ENCODE peak calls at places on chromosomes 11 and 22, in ten cellular contexts. K, H, F, T, C, I, E, O, W and L are unnamed samples.

GRCh38 chr11:35099278-35100018 is 39.5 kb upstream of the CD44 start:
- DNase-seq in K (no peak), H (peak; percentile 83), F (no peak), T (no peak), C (no peak), I (no peak), E (no peak), O (no peak), W (no peak), L (no peak)

GRCh38 chr11:134224710-134225662 is 515 bp downstream of the VPS26B start:
- DNase-seq in K (peak; percentile 36), H (peak; percentile 12), F (no peak), T (no peak), C (peak; percentile 30), I (peak; percentile 93), E (peak; percentile 61), O (peak; percentile 39), W (peak; percentile 66), L (no peak)

GRCh38 chr11:114131366-114131963 is 72.0 kb downstream of the ZBTB16 start:
- DNase-seq in K (no peak), H (no peak), F (no peak), T (no peak), C (no peak), I (no peak), E (no peak), O (no peak), W (no peak), L (no peak)

GRCh38 chr11:100876826-100877545 is 189.9 kb downstream of the ARHGAP42 start:
- DNase-seq in K (no peak), H (peak; percentile 96), F (peak; percentile 38), T (peak; percentile 97), C (no peak), I (no peak), E (no peak), O (no peak), W (no peak), L (no peak)

GRCh38 chr11:76185931-76186401 is 20.3 kb downstream of the WNT11 start:
- DNase-seq in K (no peak), H (peak; percentile 31), F (no peak), T (no peak), C (no peak), I (no peak), E (peak; percentile 54), O (no peak), W (peak; percentile 76), L (no peak)

GRCh38 chr11:12164061-12165014 is 53.9 kb downstream of the MICAL2 start:
- DNase-seq in K (no peak), H (peak; percentile 84), F (no peak), T (peak; percentile 90), C (no peak), I (no peak), E (no peak), O (no peak), W (no peak), L (no peak)

GRCh38 chr11:61369372-61370348 is 7.5 kb downstream of the TMEM138 start:
- DNase-seq in K (no peak), H (peak; percentile 90), F (peak; percentile 31), T (no peak), C (no peak), I (no peak), E (peak; percentile 54), O (no peak), W (no peak), L (no peak)

GRCh38 chr11:46114378-46114777 is 6.9 kb downstream of the PHF21A start:
- DNase-seq in K (no peak), H (no peak), F (no peak), T (no peak), C (no peak), I (no peak), E (no peak), O (no peak), W (no peak), L (no peak)

GRCh38 chr11:15707971-15708370 is 593.2 kb downstream of the INSC start:
- DNase-seq in K (no peak), H (no peak), F (no peak), T (no peak), C (peak; percentile 12), I (no peak), E (peak; percentile 48), O (peak; percentile 36), W (peak; percentile 85), L (no peak)

GRCh38 chr11:76918941-76919386 is 58.2 kb downstream of the ACER3 start:
- DNase-seq in K (no peak), H (peak; percentile 72), F (no peak), T (peak; percentile 21), C (no peak), I (no peak), E (no peak), O (no peak), W (peak; percentile 45), L (no peak)

GRCh38 chr11:36818410-36818809 is 220.4 kb upstream of the RAG2 start:
- DNase-seq in K (no peak), H (no peak), F (no peak), T (no peak), C (no peak), I (no peak), E (no peak), O (peak; percentile 54), W (peak; percentile 19), L (no peak)

GRCh38 chr11:122703541-122704272 is 48.2 kb downstream of the UBASH3B start:
- DNase-seq in K (no peak), H (no peak), F (no peak), T (no peak), C (no peak), I (no peak), E (no peak), O (no peak), W (no peak), L (no peak)

GRCh38 chr11:118086913-118087768 is at the start of gene SMIM35:
- DNase-seq in K (no peak), H (no peak), F (no peak), T (no peak), C (no peak), I (no peak), E (no peak), O (no peak), W (no peak), L (no peak)

GRCh38 chr22:40757071-40757470 is 62.1 kb downstream of the SLC25A17 start:
- DNase-seq in K (no peak), H (peak; percentile 44), F (no peak), T (no peak), C (no peak), I (no peak), E (no peak), O (no peak), W (no peak), L (no peak)

GRCh38 chr22:39241632-39242388 is 3.0 kb downstream of the PDGFB start:
- DNase-seq in K (no peak), H (no peak), F (no peak), T (no peak), C (no peak), I (no peak), E (no peak), O (no peak), W (no peak), L (no peak)

GRCh38 chr11:61356701-61357100 is 5.0 kb downstream of the CYB561A3 start:
- DNase-seq in K (no peak), H (no peak), F (no peak), T (no peak), C (no peak), I (peak; percentile 88), E (no peak), O (no peak), W (no peak), L (no peak)

GRCh38 chr11:72831521-72832300 is 17.5 kb downstream of the ATG16L2 start:
- DNase-seq in K (no peak), H (peak; percentile 74), F (no peak), T (no peak), C (peak; percentile 90), I (peak; percentile 91), E (peak; percentile 88), O (peak; percentile 88), W (peak; percentile 88), L (peak; percentile 68)

DNA sequence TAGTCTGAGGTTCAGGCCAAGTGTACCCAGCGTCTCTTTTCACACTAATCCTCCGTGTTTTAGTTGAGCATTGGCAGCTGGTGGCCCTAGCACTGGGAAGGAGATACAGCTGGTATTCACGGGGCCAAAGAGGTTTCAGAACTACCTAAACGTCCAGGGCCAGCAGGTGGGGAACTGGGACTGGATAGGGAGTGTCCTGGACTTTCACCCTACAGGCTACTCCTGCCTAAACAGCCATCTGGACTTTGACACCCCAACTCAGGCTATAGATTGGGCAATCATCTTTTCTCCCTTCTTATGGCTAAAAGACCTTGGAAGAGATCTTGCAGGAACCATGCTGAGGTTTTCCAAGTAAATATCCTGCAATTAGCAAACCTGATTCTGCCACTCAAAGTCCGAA is 2.8 kb downstream of the SPON1 start:
- DNase-seq in K (no peak), H (no peak), F (no peak), T (no peak), C (no peak), I (no peak), E (no peak), O (peak; percentile 34), W (no peak), L (no peak)
- TF ChIP-seq CTCF in K (no peak), H (no peak), F (no peak), T (no peak), C (no peak), I (no peak), E (no peak), O (no peak), W (no peak), L (no peak)

GRCh38 chr11:106568632-106569031 is 449.6 kb downstream of the GUCY1A2 start:
- DNase-seq in K (no peak), H (no peak), F (no peak), T (no peak), C (no peak), I (no peak), E (no peak), O (no peak), W (no peak), L (no peak)

GRCh38 chr11:106565326-106565725 is 452.9 kb downstream of the GUCY1A2 start:
- DNase-seq in K (no peak), H (no peak), F (no peak), T (no peak), C (no peak), I (no peak), E (no peak), O (no peak), W (no peak), L (no peak)
- TF ChIP-seq CTCF in K (no peak), H (no peak), F (no peak), T (no peak), C (no peak), I (no peak), E (no peak), O (no peak), W (no peak), L (no peak)

GRCh38 chr22:32674925-32675825 is 126.3 kb upstream of the TIMP3 start:
- DNase-seq in K (no peak), H (no peak), F (no peak), T (no peak), C (no peak), I (no peak), E (no peak), O (no peak), W (no peak), L (no peak)
- TF ChIP-seq CTCF in K (no peak), H (peak; percentile 32), F (no peak), T (no peak), C (no peak), I (no peak), E (no peak), O (no peak), W (no peak), L (no peak)

GRCh38 chr11:8168485-8169257 is at the start of gene RIC3:
- DNase-seq in K (no peak), H (no peak), F (peak; percentile 40), T (no peak), C (peak; percentile 61), I (peak; percentile 87), E (peak; percentile 20), O (peak; percentile 71), W (peak; percentile 74), L (no peak)
- TF ChIP-seq CTCF in K (no peak), H (no peak), F (peak; percentile 3), T (no peak), C (no peak), I (no peak), E (no peak), O (peak; percentile 46), W (no peak), L (no peak)